ENCODE peak calls at places on chromosomes 6 and 20, in four cellular contexts. One of them, this sample, is unnamed.

GRCh38 chr6:53377289-53377688 is 28.5 kb upstream of the ELOVL5 start:
- DNase-seq in GM20000: no peak
- DNase-seq in transverse colon: no peak
- DNase-seq in cardiac muscle cell: no peak
- DNase-seq in this sample: no peak

GRCh38 chr20:53736757-53737403 is 143.2 kb upstream of the ZNF217 start:
- DNase-seq in GM20000: no peak
- DNase-seq in cardiac muscle cell: no peak
- DNase-seq in transverse colon: no peak
- DNase-seq in this sample: no peak

GRCh38 chr6:90184334-90185298 is 112.0 kb downstream of the BACH2 start:
- DNase-seq in transverse colon: no peak
- DNase-seq in GM20000: no peak
- DNase-seq in cardiac muscle cell: peak
- DNase-seq in this sample: peak

GRCh38 chr6:157075549-157076426 is 247.5 kb downstream of the TMEM242 start:
- DNase-seq in GM20000: peak
- DNase-seq in cardiac muscle cell: no peak
- DNase-seq in transverse colon: no peak
- DNase-seq in this sample: no peak

GRCh38 chr6:170124836-170125235 is 166.0 kb downstream of the DLL1 start:
- DNase-seq in transverse colon: no peak
- DNase-seq in cardiac muscle cell: no peak
- DNase-seq in GM20000: no peak
- DNase-seq in this sample: no peak

GRCh38 chr6:126773122-126773805 is 345.2 kb upstream of the RSPO3 start:
- DNase-seq in transverse colon: no peak
- DNase-seq in GM20000: no peak
- DNase-seq in cardiac muscle cell: peak
- DNase-seq in this sample: no peak

GRCh38 chr6:39488255-39488881 is 165.9 kb upstream of the KCNK16 start:
- DNase-seq in transverse colon: no peak
- DNase-seq in cardiac muscle cell: no peak
- DNase-seq in GM20000: no peak
- DNase-seq in this sample: no peak

GRCh38 chr20:57106692-57107091 is 159.7 kb downstream of the BMP7 start:
- DNase-seq in GM20000: no peak
- DNase-seq in transverse colon: no peak
- DNase-seq in cardiac muscle cell: no peak
- DNase-seq in this sample: no peak

GRCh38 chr6:85966859-85967258 is 324.2 kb upstream of the SYNCRIP start:
- DNase-seq in transverse colon: no peak
- DNase-seq in cardiac muscle cell: no peak
- DNase-seq in GM20000: no peak
- DNase-seq in this sample: no peak

GRCh38 chr20:46671866-46672542 is 17.2 kb downstream of the TP53RK start:
- DNase-seq in transverse colon: no peak
- DNase-seq in GM20000: no peak
- DNase-seq in cardiac muscle cell: no peak
- DNase-seq in this sample: no peak

GRCh38 chr6:140252099-140252498 is 877.7 kb upstream of the CITED2 start:
- DNase-seq in cardiac muscle cell: no peak
- DNase-seq in transverse colon: no peak
- DNase-seq in GM20000: no peak
- DNase-seq in this sample: no peak

GRCh38 chr6:154951400-154952200 is 43.5 kb upstream of the TIAM2 start:
- DNase-seq in GM20000: peak
- DNase-seq in cardiac muscle cell: no peak
- DNase-seq in transverse colon: no peak
- DNase-seq in this sample: no peak

GRCh38 chr20:18388860-18389259 is 78.0 kb downstream of the DZANK1 start:
- DNase-seq in transverse colon: no peak
- DNase-seq in cardiac muscle cell: no peak
- DNase-seq in GM20000: no peak
- DNase-seq in this sample: peak

GRCh38 chr20:34112600-34113061 is 588 bp upstream of the EIF2S2 start:
- DNase-seq in GM20000: peak
- DNase-seq in cardiac muscle cell: peak
- DNase-seq in transverse colon: peak
- DNase-seq in this sample: peak

GRCh38 chr6:36633915-36634314 is 39.8 kb downstream of the SRSF3 start:
- DNase-seq in GM20000: no peak
- DNase-seq in transverse colon: peak
- DNase-seq in cardiac muscle cell: no peak
- DNase-seq in this sample: peak

GRCh38 chr20:13419445-13419844 is 198.4 kb downstream of the ISM1 start:
- DNase-seq in GM20000: no peak
- DNase-seq in transverse colon: no peak
- DNase-seq in cardiac muscle cell: no peak
- DNase-seq in this sample: no peak

GRCh38 chr6:97059473-97059872 is 134.9 kb downstream of the KLHL32 start:
- DNase-seq in transverse colon: no peak
- DNase-seq in cardiac muscle cell: peak
- DNase-seq in GM20000: peak
- DNase-seq in this sample: peak

GRCh38 chr6:148945311-148946021 is 198.6 kb downstream of the UST start:
- DNase-seq in transverse colon: no peak
- DNase-seq in GM20000: no peak
- DNase-seq in cardiac muscle cell: no peak
- DNase-seq in this sample: no peak

GRCh38 chr6:68189217-68189616 is 445.9 kb upstream of the ADGRB3 start:
- DNase-seq in cardiac muscle cell: no peak
- DNase-seq in transverse colon: no peak
- DNase-seq in GM20000: no peak
- DNase-seq in this sample: no peak

GRCh38 chr6:40755046-40755681 is 168.0 kb upstream of the LRFN2 start:
- DNase-seq in cardiac muscle cell: peak
- DNase-seq in GM20000: no peak
- DNase-seq in transverse colon: no peak
- DNase-seq in this sample: no peak

GRCh38 chr6:7726416-7727149 is 684 bp downstream of the BMP6 start:
- DNase-seq in transverse colon: no peak
- DNase-seq in cardiac muscle cell: peak
- DNase-seq in GM20000: peak
- DNase-seq in this sample: no peak

GRCh38 chr6:13268914-13269532 is 59.3 kb downstream of the TBC1D7 start:
- DNase-seq in transverse colon: no peak
- DNase-seq in GM20000: no peak
- DNase-seq in cardiac muscle cell: peak
- DNase-seq in this sample: peak

GRCh38 chr6:159540152-159540551 is 152.9 kb downstream of the SOD2 start:
- DNase-seq in transverse colon: no peak
- DNase-seq in GM20000: no peak
- DNase-seq in cardiac muscle cell: no peak
- DNase-seq in this sample: no peak

GRCh38 chr20:60062431-60063336 is 104.5 kb downstream of the CDH26 start:
- DNase-seq in GM20000: no peak
- DNase-seq in cardiac muscle cell: no peak
- DNase-seq in transverse colon: no peak
- DNase-seq in this sample: peak

DNA sequence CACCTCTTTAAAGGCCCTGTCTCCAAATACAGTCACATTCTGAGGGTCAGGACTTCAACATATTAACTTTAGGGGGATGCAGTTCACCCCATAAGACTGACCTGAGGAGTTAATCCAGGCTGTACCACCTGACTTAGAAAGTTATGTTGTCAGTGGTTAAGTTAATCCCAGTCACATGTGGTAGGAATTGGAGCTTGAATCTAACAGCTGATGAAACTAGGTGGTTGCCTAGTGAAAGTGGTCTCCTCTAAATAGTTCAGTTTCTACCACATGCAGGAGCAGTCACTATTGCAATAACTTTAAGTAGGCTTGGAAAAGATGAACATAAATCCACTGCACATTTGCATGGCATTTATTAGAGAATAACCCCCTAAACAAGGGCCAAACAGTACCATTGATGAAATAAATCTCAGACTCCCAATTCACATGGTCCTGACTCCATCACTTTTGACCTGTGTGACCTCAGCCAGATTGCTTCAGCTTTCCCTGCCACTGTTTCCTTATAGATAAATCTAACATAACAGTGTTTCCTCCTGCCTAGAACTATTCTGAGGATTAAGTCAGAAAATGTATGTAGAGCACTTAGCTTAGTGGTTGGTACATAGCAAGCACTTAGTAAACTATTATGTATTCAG is 20.1 kb downstream of the SAMD5 start:
- DNase-seq in GM20000: no peak
- DNase-seq in transverse colon: no peak
- DNase-seq in cardiac muscle cell: no peak
- DNase-seq in this sample: no peak
- TF ChIP-seq CTCF in GM20000: no peak
- TF ChIP-seq CTCF in transverse colon: no peak
- TF ChIP-seq CTCF in cardiac muscle cell: no peak
- TF ChIP-seq CTCF in this sample: no peak

GRCh38 chr20:9617940-9618339 is 103.5 kb downstream of the LAMP5 start:
- DNase-seq in transverse colon: no peak
- DNase-seq in GM20000: no peak
- DNase-seq in cardiac muscle cell: peak
- DNase-seq in this sample: peak
- TF ChIP-seq CTCF in transverse colon: peak
- TF ChIP-seq CTCF in GM20000: peak
- TF ChIP-seq CTCF in cardiac muscle cell: peak
- TF ChIP-seq CTCF in this sample: peak

GRCh38 chr20:41572010-41572572 is 46.1 kb downstream of the CHD6 start:
- DNase-seq in GM20000: no peak
- DNase-seq in transverse colon: no peak
- DNase-seq in cardiac muscle cell: no peak
- DNase-seq in this sample: no peak
- TF ChIP-seq CTCF in GM20000: no peak
- TF ChIP-seq CTCF in transverse colon: no peak
- TF ChIP-seq CTCF in cardiac muscle cell: peak
- TF ChIP-seq CTCF in this sample: peak

GRCh38 chr6:83417880-83418663 is 12.8 kb downstream of the ME1 start:
- DNase-seq in cardiac muscle cell: peak
- DNase-seq in transverse colon: no peak
- DNase-seq in GM20000: peak
- DNase-seq in this sample: peak
- TF ChIP-seq CTCF in cardiac muscle cell: peak
- TF ChIP-seq CTCF in transverse colon: peak
- TF ChIP-seq CTCF in GM20000: no peak
- TF ChIP-seq CTCF in this sample: peak

GRCh38 chr6:88492241-88492640 is 326.1 kb upstream of the CNR1 start:
- DNase-seq in cardiac muscle cell: no peak
- DNase-seq in transverse colon: no peak
- DNase-seq in GM20000: no peak
- DNase-seq in this sample: no peak
- TF ChIP-seq CTCF in cardiac muscle cell: no peak
- TF ChIP-seq CTCF in transverse colon: no peak
- TF ChIP-seq CTCF in GM20000: no peak
- TF ChIP-seq CTCF in this sample: no peak

GRCh38 chr6:26054937-26055669 is 32.1 kb upstream of the HFE start:
- DNase-seq in GM20000: peak
- DNase-seq in transverse colon: peak
- DNase-seq in cardiac muscle cell: peak
- DNase-seq in this sample: peak
- TF ChIP-seq CTCF in GM20000: no peak
- TF ChIP-seq CTCF in transverse colon: peak
- TF ChIP-seq CTCF in cardiac muscle cell: no peak
- TF ChIP-seq CTCF in this sample: no peak

GRCh38 chr20:8829232-8829631 is 239.7 kb upstream of the PLCB4 start:
- DNase-seq in transverse colon: no peak
- DNase-seq in cardiac muscle cell: no peak
- DNase-seq in GM20000: no peak
- DNase-seq in this sample: no peak
- TF ChIP-seq CTCF in transverse colon: no peak
- TF ChIP-seq CTCF in cardiac muscle cell: peak
- TF ChIP-seq CTCF in GM20000: no peak
- TF ChIP-seq CTCF in this sample: peak